ENCODE peak calls at places on chromosomes 16 and 17, in eight cellular contexts. E is dorsolateral prefrontal cortex; B is CD8-positive, alpha-beta T cell; F is left lung; G is uterus; P is WTC11; A is activated B cell treated with CpG ODN at 0.5 μM for 24 hours; X is stomach. C is an unnamed sample.

GRCh38 chr16:65667013-65667578 is 545.2 kb upstream of the CDH11 start:
- DNase-seq in E (no peak), A (no peak), X (no peak), F (no peak), G (no peak), P (no peak), B (no peak), C (no peak)

GRCh38 chr17:29089601-29090044 is 46.7 kb downstream of the PIPOX start:
- DNase-seq in G (no peak), B (no peak), P (no peak), X (no peak), F (no peak), E (peak; percentile 73), A (no peak), C (no peak)

GRCh38 chr17:48597775-48598631 is 4.4 kb upstream of the HOXB5 start:
- DNase-seq in G (peak; percentile 56), X (peak; percentile 47), P (no peak), F (no peak), B (peak; percentile 24), A (peak; percentile 60), E (no peak), C (peak; percentile 69)

GRCh38 chr17:2745317-2746037 is 4.0 kb downstream of the CCDC92B start:
- DNase-seq in F (no peak), G (no peak), B (no peak), X (no peak), P (no peak), A (no peak), E (no peak), C (no peak)

GRCh38 chr17:65171753-65172152 is 34.6 kb downstream of the RGS9 start:
- DNase-seq in B (no peak), E (no peak), X (no peak), A (no peak), G (no peak), P (no peak), F (no peak), C (no peak)

GRCh38 chr17:58913971-58914769 is 158.5 kb downstream of the PPM1E start:
- DNase-seq in X (no peak), E (no peak), G (no peak), P (no peak), B (no peak), F (no peak), A (no peak), C (no peak)

GRCh38 chr16:57023541-57024249 is 34.3 kb downstream of the NLRC5 start:
- DNase-seq in B (peak; percentile 54), P (no peak), G (no peak), A (no peak), F (no peak), E (no peak), X (no peak), C (no peak)

GRCh38 chr16:85157813-85158701 is 45.8 kb upstream of the CIBAR2 start:
- DNase-seq in X (no peak), G (no peak), E (no peak), A (no peak), B (peak; percentile 9), P (peak; percentile 76), F (no peak), C (no peak)

GRCh38 chr17:3754458-3755334 is 31.0 kb downstream of the HASPIN start:
- DNase-seq in B (peak; percentile 69), A (peak; percentile 65), G (no peak), X (peak; percentile 99), P (peak; percentile 100), E (no peak), F (peak; percentile 89), C (peak; percentile 54)

GRCh38 chr17:5931611-5932010 is 138.6 kb upstream of the WSCD1 start:
- DNase-seq in P (no peak), A (no peak), G (no peak), F (no peak), E (no peak), B (no peak), X (no peak), C (no peak)

GRCh38 chr16:5412721-5413120 is 315.1 kb upstream of the EEF2KMT start:
- DNase-seq in B (no peak), P (peak; percentile 61), G (no peak), E (peak; percentile 32), A (no peak), X (no peak), F (no peak), C (no peak)

GRCh38 chr16:11016993-11017392 is 72.6 kb downstream of the CLEC16A start:
- DNase-seq in F (peak; percentile 55), A (no peak), E (peak; percentile 14), X (peak; percentile 78), G (peak; percentile 39), P (no peak), B (peak; percentile 30), C (peak; percentile 82)

GRCh38 chr16:27179500-27180072 is 23.7 kb upstream of the KDM8 start:
- DNase-seq in A (peak; percentile 73), G (peak; percentile 78), P (peak; percentile 92), B (peak; percentile 78), F (peak; percentile 89), X (peak; percentile 88), E (peak; percentile 9), C (peak; percentile 85)

GRCh38 chr17:64635647-64636305 is 26.3 kb downstream of the SMURF2 start:
- DNase-seq in P (no peak), A (no peak), X (no peak), G (no peak), B (no peak), F (no peak), E (no peak), C (no peak)

GRCh38 chr16:57630931-57631845 is 2.8 kb downstream of the ADGRG1 start:
- DNase-seq in A (no peak), P (no peak), F (no peak), E (peak; percentile 66), X (no peak), G (no peak), B (no peak), C (no peak)

GRCh38 chr17:28948873-28949184 is 2.5 kb downstream of the PHF12 start:
- DNase-seq in A (no peak), F (no peak), P (no peak), B (no peak), X (no peak), G (no peak), E (no peak), C (no peak)

GRCh38 chr16:23232806-23233205 is 50.3 kb downstream of the SCNN1G start:
- DNase-seq in X (no peak), A (no peak), E (no peak), B (no peak), F (no peak), G (no peak), P (no peak), C (no peak)

GRCh38 chr16:53052519-53053501 is at the start of gene CHD9NB:
- DNase-seq in F (peak; percentile 66), E (no peak), P (no peak), A (no peak), B (no peak), X (no peak), G (no peak), C (peak; percentile 64)

GRCh38 chr16:64964126-64964540 is 157.7 kb downstream of the CDH11 start:
- DNase-seq in X (no peak), F (no peak), G (no peak), P (no peak), B (no peak), A (no peak), E (no peak), C (no peak)

GRCh38 chr17:60247836-60248461 is 98.2 kb downstream of the CA4 start:
- DNase-seq in E (no peak), G (no peak), P (no peak), A (no peak), B (no peak), X (no peak), F (no peak), C (no peak)

GRCh38 chr16:25747160-25747758 is 55.5 kb downstream of the HS3ST4 start:
- DNase-seq in A (no peak), G (no peak), P (peak; percentile 70), F (no peak), B (no peak), X (no peak), E (no peak), C (no peak)

GRCh38 chr16:30628628-30629342 is 18.6 kb upstream of the ZNF689 start:
- DNase-seq in A (peak; percentile 84), P (peak; percentile 94), F (peak; percentile 82), E (peak; percentile 83), B (peak; percentile 84), X (peak; percentile 91), G (peak; percentile 83), C (peak; percentile 84)

GRCh38 chr16:65122974-65123845 is 1.3 kb upstream of the CDH11 start:
- DNase-seq in X (peak; percentile 26), F (peak; percentile 47), G (peak; percentile 83), P (peak; percentile 37), B (no peak), E (peak; percentile 67), A (no peak), C (no peak)

GRCh38 chr17:3667366-3668278 is 756 bp downstream of the TAX1BP3 start:
- DNase-seq in B (no peak), X (peak; percentile 91), A (no peak), G (peak; percentile 94), P (peak; percentile 73), E (peak; percentile 76), F (peak; percentile 91), C (peak; percentile 92)

GRCh38 chr17:43079578-43080302 is 45.4 kb downstream of the BRCA1 start:
- DNase-seq in P (no peak), X (no peak), F (no peak), B (no peak), G (no peak), A (no peak), E (no peak), C (no peak)

GRCh38 chr16:1772908-1773702 is at the start of gene MRPS34:
- DNase-seq in B (peak; percentile 74), P (peak; percentile 88), E (peak; percentile 79), A (peak; percentile 81), X (peak; percentile 88), F (peak; percentile 85), G (peak; percentile 78), C (peak; percentile 80)
- TF ChIP-seq CTCF in B (peak; percentile 92), P (peak; percentile 74), E (peak; percentile 57), A (peak; percentile 50), X (peak; percentile 78), F (peak; percentile 89), G (peak; percentile 59), C (peak; percentile 53)

GRCh38 chr17:38868968-38869646 is 751 bp upstream of the LASP1 start:
- DNase-seq in F (peak; percentile 91), G (peak; percentile 94), X (peak; percentile 94), B (peak; percentile 84), P (peak; percentile 95), A (peak; percentile 84), E (peak; percentile 85), C (peak; percentile 95)
- TF ChIP-seq CTCF in F (no peak), G (peak; percentile 36), X (no peak), B (no peak), P (no peak), A (no peak), E (peak; percentile 22), C (no peak)

GRCh38 chr17:76248013-76248782 is 7.9 kb upstream of the RNF157 start:
- DNase-seq in A (no peak), F (no peak), B (no peak), G (no peak), E (no peak), X (peak; percentile 28), P (no peak), C (peak; percentile 48)
- TF ChIP-seq CTCF in A (no peak), F (no peak), B (no peak), G (no peak), E (no peak), X (no peak), P (no peak), C (no peak)

DNA sequence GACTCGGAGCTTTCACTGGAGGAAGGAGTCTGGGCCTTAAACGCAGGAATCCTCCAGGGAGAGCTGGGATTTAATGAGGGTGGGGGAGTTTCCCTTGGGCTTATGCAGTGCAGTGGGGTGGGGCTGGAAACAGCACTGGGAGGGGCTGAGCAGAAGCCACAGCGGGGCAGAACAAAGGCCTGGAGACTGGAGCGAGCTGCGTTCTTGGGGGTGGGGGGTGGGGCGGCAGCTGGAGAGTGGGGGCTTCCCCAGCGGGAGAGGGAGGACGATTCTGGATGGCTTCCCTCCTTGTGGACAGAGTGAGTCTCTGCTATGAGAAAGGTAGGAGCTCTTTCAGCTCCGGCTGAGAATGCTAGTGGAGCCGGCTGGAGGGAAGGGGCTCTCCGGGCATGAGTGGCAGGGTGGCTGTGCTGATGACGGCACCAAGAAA is 406.0 kb downstream of the SEC14L1 start:
- DNase-seq in X (no peak), A (no peak), B (no peak), G (no peak), F (no peak), P (peak; percentile 50), E (no peak), C (no peak)
- TF ChIP-seq CTCF in X (no peak), A (no peak), B (no peak), G (no peak), F (no peak), P (no peak), E (no peak), C (no peak)